ENCODE peak calls at places on chromosomes 16 and 17, in four cellular contexts. M, R, Y and J are unnamed samples.

GRCh38 chr16:4675864-4676786 is 17.2 kb upstream of the NUDT16L1 start:
- DNase-seq in M (peak), R (peak), Y (no peak), J (no peak)

GRCh38 chr17:45096926-45097325 is 35.4 kb downstream of the PLCD3 start:
- DNase-seq in M (no peak), R (no peak), Y (no peak), J (no peak)

GRCh38 chr16:75248142-75248535 is 3.3 kb downstream of the BCAR1 start:
- DNase-seq in M (no peak), R (no peak), Y (no peak), J (no peak)

GRCh38 chr16:12379318-12379717 is 402.8 kb downstream of the SNX29 start:
- DNase-seq in M (no peak), R (no peak), Y (no peak), J (no peak)

GRCh38 chr16:85201566-85201965 is 89.3 kb upstream of the CIBAR2 start:
- DNase-seq in M (no peak), R (no peak), Y (no peak), J (no peak)

GRCh38 chr17:53640808-53641207 is 181.9 kb upstream of the KIF2B start:
- DNase-seq in M (no peak), R (no peak), Y (no peak), J (no peak)

GRCh38 chr17:72756256-72756655 is 336.2 kb downstream of the SLC39A11 start:
- DNase-seq in M (no peak), R (no peak), Y (no peak), J (no peak)

GRCh38 chr17:27756467-27757371 is 43.6 kb downstream of the NOS2 start:
- DNase-seq in M (no peak), R (peak), Y (peak), J (no peak)

GRCh38 chr16:56609463-56609921 is 1.1 kb downstream of the MT2A start:
- DNase-seq in M (peak), R (peak), Y (peak), J (no peak)

GRCh38 chr17:45270828-45271418 is 9.0 kb upstream of the SPATA32 start:
- DNase-seq in M (no peak), R (peak), Y (no peak), J (no peak)

GRCh38 chr17:6392609-6393367 is 42.1 kb downstream of the AIPL1 start:
- DNase-seq in M (no peak), R (no peak), Y (peak), J (no peak)

GRCh38 chr17:21679256-21680146 is 12.8 kb upstream of the KCNJ18 start:
- DNase-seq in M (no peak), R (peak), Y (no peak), J (no peak)

GRCh38 chr17:56824503-56824902 is 9.2 kb downstream of the C17orf67 start:
- DNase-seq in M (no peak), R (no peak), Y (no peak), J (no peak)

GRCh38 chr17:50079334-50080095 is 15.6 kb upstream of the PDK2 start:
- DNase-seq in M (no peak), R (peak), Y (no peak), J (no peak)

GRCh38 chr16:5706206-5706605 is 608.6 kb upstream of the EEF2KMT start:
- DNase-seq in M (no peak), R (no peak), Y (no peak), J (no peak)